ENCODE peak calls at places on chromosomes 2 and 18, in ten cellular contexts. One of them, this sample, is unnamed. For H3K36me3, the result is how much of the 10 kb centered on the place peaks cover.

GRCh38 chr2:202037086-202037485 is 3.4 kb downstream of the FZD7 start:
- DNase-seq in HCT116: no peak
- DNase-seq in tibial artery: no peak
- DNase-seq in small intestine: no peak
- DNase-seq in psoas muscle: no peak
- DNase-seq in IMR-90: peak
- DNase-seq in left ventricle myocardium inferior: no peak
- DNase-seq in DND-41: no peak
- DNase-seq in body of pancreas: no peak
- DNase-seq in cardiac muscle cell: no peak
- DNase-seq in this sample: no peak

GRCh38 chr2:215811409-215812355 is 201.7 kb downstream of the MREG start:
- DNase-seq in small intestine: peak
- DNase-seq in body of pancreas: no peak
- DNase-seq in tibial artery: no peak
- DNase-seq in left ventricle myocardium inferior: no peak
- DNase-seq in HCT116: no peak
- DNase-seq in DND-41: no peak
- DNase-seq in cardiac muscle cell: no peak
- DNase-seq in IMR-90: no peak
- DNase-seq in psoas muscle: no peak
- DNase-seq in this sample: no peak

GRCh38 chr2:35454966-35455638 is 900.5 kb upstream of the CRIM1 start:
- DNase-seq in small intestine: no peak
- DNase-seq in body of pancreas: no peak
- DNase-seq in cardiac muscle cell: no peak
- DNase-seq in HCT116: peak
- DNase-seq in tibial artery: no peak
- DNase-seq in IMR-90: no peak
- DNase-seq in left ventricle myocardium inferior: no peak
- DNase-seq in psoas muscle: no peak
- DNase-seq in DND-41: no peak
- DNase-seq in this sample: peak

GRCh38 chr18:76494181-76494540 is 881 bp downstream of the ZNF516 start:
- DNase-seq in psoas muscle: peak
- DNase-seq in body of pancreas: peak
- DNase-seq in DND-41: no peak
- DNase-seq in IMR-90: peak
- DNase-seq in HCT116: no peak
- DNase-seq in small intestine: no peak
- DNase-seq in left ventricle myocardium inferior: no peak
- DNase-seq in tibial artery: no peak
- DNase-seq in cardiac muscle cell: peak
- DNase-seq in this sample: peak

GRCh38 chr18:40012931-40013609 is 1942.0 kb upstream of the PIK3C3 start:
- DNase-seq in IMR-90: no peak
- DNase-seq in body of pancreas: no peak
- DNase-seq in HCT116: no peak
- DNase-seq in small intestine: no peak
- DNase-seq in psoas muscle: no peak
- DNase-seq in DND-41: no peak
- DNase-seq in cardiac muscle cell: no peak
- DNase-seq in left ventricle myocardium inferior: no peak
- DNase-seq in tibial artery: no peak
- DNase-seq in this sample: no peak

GRCh38 chr2:229297284-229297683 is 26.2 kb upstream of the PID1 start:
- DNase-seq in HCT116: no peak
- DNase-seq in IMR-90: no peak
- DNase-seq in DND-41: no peak
- DNase-seq in tibial artery: no peak
- DNase-seq in body of pancreas: no peak
- DNase-seq in psoas muscle: no peak
- DNase-seq in left ventricle myocardium inferior: no peak
- DNase-seq in cardiac muscle cell: no peak
- DNase-seq in small intestine: peak
- DNase-seq in this sample: no peak

GRCh38 chr18:29488617-29489016 is 1311.7 kb upstream of the CDH2 start:
- DNase-seq in cardiac muscle cell: no peak
- DNase-seq in HCT116: no peak
- DNase-seq in psoas muscle: no peak
- DNase-seq in small intestine: no peak
- DNase-seq in left ventricle myocardium inferior: no peak
- DNase-seq in IMR-90: peak
- DNase-seq in DND-41: no peak
- DNase-seq in body of pancreas: no peak
- DNase-seq in tibial artery: no peak
- DNase-seq in this sample: no peak

GRCh38 chr18:23302852-23303527 is 150.1 kb upstream of the RIOK3 start:
- DNase-seq in IMR-90: peak
- DNase-seq in tibial artery: no peak
- DNase-seq in DND-41: no peak
- DNase-seq in cardiac muscle cell: no peak
- DNase-seq in small intestine: peak
- DNase-seq in psoas muscle: no peak
- DNase-seq in left ventricle myocardium inferior: no peak
- DNase-seq in HCT116: no peak
- DNase-seq in body of pancreas: no peak
- DNase-seq in this sample: no peak

GRCh38 chr2:212330263-212330662 is 208.3 kb downstream of the ERBB4 start:
- DNase-seq in small intestine: no peak
- DNase-seq in body of pancreas: no peak
- DNase-seq in DND-41: no peak
- DNase-seq in cardiac muscle cell: no peak
- DNase-seq in tibial artery: no peak
- DNase-seq in left ventricle myocardium inferior: peak
- DNase-seq in IMR-90: no peak
- DNase-seq in psoas muscle: no peak
- DNase-seq in HCT116: no peak
- DNase-seq in this sample: no peak

GRCh38 chr2:143802242-143802641 is 673.0 kb downstream of the ARHGAP15 start:
- DNase-seq in HCT116: no peak
- DNase-seq in left ventricle myocardium inferior: no peak
- DNase-seq in body of pancreas: no peak
- DNase-seq in tibial artery: no peak
- DNase-seq in DND-41: no peak
- DNase-seq in cardiac muscle cell: no peak
- DNase-seq in small intestine: no peak
- DNase-seq in psoas muscle: no peak
- DNase-seq in IMR-90: peak
- DNase-seq in this sample: no peak

GRCh38 chr2:214529514-214529913 is 118.7 kb downstream of the VWC2L start:
- DNase-seq in tibial artery: no peak
- DNase-seq in body of pancreas: no peak
- DNase-seq in cardiac muscle cell: no peak
- DNase-seq in DND-41: no peak
- DNase-seq in IMR-90: no peak
- DNase-seq in HCT116: no peak
- DNase-seq in small intestine: no peak
- DNase-seq in psoas muscle: no peak
- DNase-seq in left ventricle myocardium inferior: no peak
- DNase-seq in this sample: no peak

GRCh38 chr2:60779426-60779825 is 23.4 kb downstream of the PAPOLG start:
- DNase-seq in psoas muscle: no peak
- DNase-seq in DND-41: no peak
- DNase-seq in small intestine: no peak
- DNase-seq in left ventricle myocardium inferior: no peak
- DNase-seq in body of pancreas: no peak
- DNase-seq in tibial artery: no peak
- DNase-seq in cardiac muscle cell: no peak
- DNase-seq in IMR-90: no peak
- DNase-seq in HCT116: no peak
- DNase-seq in this sample: no peak

GRCh38 chr2:60775048-60775639 is 19.1 kb downstream of the PAPOLG start:
- DNase-seq in psoas muscle: no peak
- DNase-seq in tibial artery: no peak
- DNase-seq in IMR-90: no peak
- DNase-seq in DND-41: no peak
- DNase-seq in small intestine: no peak
- DNase-seq in cardiac muscle cell: no peak
- DNase-seq in body of pancreas: no peak
- DNase-seq in HCT116: no peak
- DNase-seq in left ventricle myocardium inferior: no peak
- DNase-seq in this sample: no peak

GRCh38 chr2:60778352-60778751 is 22.3 kb downstream of the PAPOLG start:
- DNase-seq in left ventricle myocardium inferior: no peak
- DNase-seq in small intestine: no peak
- DNase-seq in IMR-90: no peak
- DNase-seq in HCT116: no peak
- DNase-seq in psoas muscle: no peak
- DNase-seq in tibial artery: no peak
- DNase-seq in body of pancreas: no peak
- DNase-seq in DND-41: no peak
- DNase-seq in cardiac muscle cell: no peak
- DNase-seq in this sample: no peak

DNA sequence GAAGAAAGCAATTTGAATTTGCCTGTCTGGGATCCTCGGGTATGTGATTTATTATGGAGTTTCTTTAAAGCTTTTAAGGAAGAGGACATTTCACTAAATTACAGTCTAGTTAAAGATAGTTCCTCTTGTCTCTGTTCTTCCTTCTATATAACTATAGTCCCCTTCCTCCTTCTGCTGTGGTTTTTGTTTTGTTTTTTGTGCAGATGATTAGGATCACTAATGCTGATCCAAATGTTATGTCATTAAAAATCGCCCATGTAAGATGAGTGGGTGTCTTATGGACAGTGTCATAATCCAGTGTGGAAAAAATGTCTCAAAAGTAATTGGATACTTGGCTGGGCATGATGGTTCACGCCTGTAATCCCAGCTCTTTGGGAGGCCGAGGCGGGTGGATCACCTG is 24.7 kb downstream of the PAPOLG start:
- DNase-seq in small intestine: no peak
- DNase-seq in left ventricle myocardium inferior: no peak
- DNase-seq in DND-41: no peak
- DNase-seq in HCT116: no peak
- DNase-seq in body of pancreas: no peak
- DNase-seq in IMR-90: no peak
- DNase-seq in cardiac muscle cell: no peak
- DNase-seq in tibial artery: no peak
- DNase-seq in psoas muscle: no peak
- DNase-seq in this sample: no peak
- H3K36me3 ChIP-seq in small intestine: under half
- H3K36me3 ChIP-seq in left ventricle myocardium inferior: half or more
- H3K36me3 ChIP-seq in DND-41: half or more
- H3K36me3 ChIP-seq in HCT116: under half
- H3K36me3 ChIP-seq in body of pancreas: under half
- H3K36me3 ChIP-seq in IMR-90: under half
- H3K36me3 ChIP-seq in cardiac muscle cell: half or more
- H3K36me3 ChIP-seq in tibial artery: half or more
- H3K36me3 ChIP-seq in psoas muscle: under half
- H3K36me3 ChIP-seq in this sample: half or more

GRCh38 chr2:165239826-165240618 is 808 bp downstream of the SCN2A start:
- DNase-seq in left ventricle myocardium inferior: no peak
- DNase-seq in cardiac muscle cell: no peak
- DNase-seq in small intestine: no peak
- DNase-seq in IMR-90: no peak
- DNase-seq in HCT116: no peak
- DNase-seq in tibial artery: no peak
- DNase-seq in psoas muscle: no peak
- DNase-seq in body of pancreas: no peak
- DNase-seq in DND-41: no peak
- DNase-seq in this sample: no peak

GRCh38 chr2:165239230-165239629 is at the start of gene SCN2A:
- DNase-seq in small intestine: peak
- DNase-seq in left ventricle myocardium inferior: no peak
- DNase-seq in HCT116: peak
- DNase-seq in DND-41: peak
- DNase-seq in cardiac muscle cell: peak
- DNase-seq in IMR-90: peak
- DNase-seq in tibial artery: no peak
- DNase-seq in psoas muscle: no peak
- DNase-seq in body of pancreas: no peak
- DNase-seq in this sample: peak

GRCh38 chr2:165238295-165238694 is 919 bp upstream of the SCN2A start:
- DNase-seq in small intestine: no peak
- DNase-seq in IMR-90: peak
- DNase-seq in HCT116: no peak
- DNase-seq in left ventricle myocardium inferior: no peak
- DNase-seq in body of pancreas: no peak
- DNase-seq in DND-41: peak
- DNase-seq in tibial artery: no peak
- DNase-seq in psoas muscle: no peak
- DNase-seq in cardiac muscle cell: peak
- DNase-seq in this sample: no peak

GRCh38 chr2:165240927-165241326 is 1.7 kb downstream of the SCN2A start:
- DNase-seq in tibial artery: no peak
- DNase-seq in DND-41: no peak
- DNase-seq in psoas muscle: no peak
- DNase-seq in body of pancreas: no peak
- DNase-seq in IMR-90: no peak
- DNase-seq in cardiac muscle cell: no peak
- DNase-seq in small intestine: no peak
- DNase-seq in left ventricle myocardium inferior: no peak
- DNase-seq in HCT116: no peak
- DNase-seq in this sample: no peak

GRCh38 chr2:165237056-165237455 is 2.2 kb upstream of the SCN2A start:
- DNase-seq in body of pancreas: no peak
- DNase-seq in cardiac muscle cell: no peak
- DNase-seq in tibial artery: no peak
- DNase-seq in psoas muscle: no peak
- DNase-seq in DND-41: no peak
- DNase-seq in left ventricle myocardium inferior: no peak
- DNase-seq in small intestine: no peak
- DNase-seq in IMR-90: no peak
- DNase-seq in HCT116: no peak
- DNase-seq in this sample: no peak
- H3K36me3 ChIP-seq in body of pancreas: under half
- H3K36me3 ChIP-seq in cardiac muscle cell: under half
- H3K36me3 ChIP-seq in tibial artery: under half
- H3K36me3 ChIP-seq in psoas muscle: under half
- H3K36me3 ChIP-seq in DND-41: under half
- H3K36me3 ChIP-seq in left ventricle myocardium inferior: under half
- H3K36me3 ChIP-seq in small intestine: under half
- H3K36me3 ChIP-seq in IMR-90: under half
- H3K36me3 ChIP-seq in HCT116: under half
- H3K36me3 ChIP-seq in this sample: under half

GRCh38 chr18:49786019-49786720 is 27.2 kb downstream of the ACAA2 start:
- DNase-seq in IMR-90: no peak
- DNase-seq in left ventricle myocardium inferior: no peak
- DNase-seq in psoas muscle: no peak
- DNase-seq in HCT116: no peak
- DNase-seq in DND-41: no peak
- DNase-seq in cardiac muscle cell: no peak
- DNase-seq in tibial artery: no peak
- DNase-seq in small intestine: no peak
- DNase-seq in body of pancreas: no peak
- DNase-seq in this sample: no peak
- H3K36me3 ChIP-seq in IMR-90: under half
- H3K36me3 ChIP-seq in left ventricle myocardium inferior: half or more
- H3K36me3 ChIP-seq in psoas muscle: under half
- H3K36me3 ChIP-seq in HCT116: under half
- H3K36me3 ChIP-seq in DND-41: under half
- H3K36me3 ChIP-seq in cardiac muscle cell: under half
- H3K36me3 ChIP-seq in tibial artery: half or more
- H3K36me3 ChIP-seq in small intestine: under half
- H3K36me3 ChIP-seq in body of pancreas: under half
- H3K36me3 ChIP-seq in this sample: half or more

DNA sequence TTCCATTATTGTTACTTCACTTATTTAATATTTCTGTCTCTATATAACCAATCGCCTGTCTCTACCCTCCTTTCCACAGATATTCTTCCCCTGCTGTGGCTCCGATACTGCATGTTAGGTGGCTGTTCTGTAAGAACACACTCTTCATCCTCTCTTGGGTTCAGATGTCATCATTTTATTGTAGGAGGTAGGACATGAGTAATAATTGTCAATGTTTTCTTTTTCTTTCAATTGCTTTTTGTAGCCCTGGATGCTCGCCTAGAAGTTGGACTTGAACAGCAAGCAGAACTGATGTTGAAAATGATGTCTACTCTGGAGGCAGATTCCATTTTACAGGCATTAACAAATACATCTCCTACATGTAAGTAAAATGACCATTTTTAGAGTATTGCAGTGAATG is 128.6 kb downstream of the BIRC6 start:
- DNase-seq in cardiac muscle cell: no peak
- DNase-seq in left ventricle myocardium inferior: no peak
- DNase-seq in body of pancreas: no peak
- DNase-seq in HCT116: no peak
- DNase-seq in IMR-90: peak
- DNase-seq in small intestine: no peak
- DNase-seq in tibial artery: no peak
- DNase-seq in DND-41: no peak
- DNase-seq in psoas muscle: no peak
- DNase-seq in this sample: no peak
- H3K36me3 ChIP-seq in cardiac muscle cell: half or more
- H3K36me3 ChIP-seq in left ventricle myocardium inferior: half or more
- H3K36me3 ChIP-seq in body of pancreas: under half
- H3K36me3 ChIP-seq in HCT116: under half
- H3K36me3 ChIP-seq in IMR-90: under half
- H3K36me3 ChIP-seq in small intestine: under half
- H3K36me3 ChIP-seq in tibial artery: half or more
- H3K36me3 ChIP-seq in DND-41: half or more
- H3K36me3 ChIP-seq in psoas muscle: under half
- H3K36me3 ChIP-seq in this sample: half or more